ENCODE peak calls at places on chromosomes 13 and 19, in six cellular contexts. One of them, this sample, is unnamed.

GRCh38 chr13:97967226-97967625 is 13.8 kb downstream of the IPO5 start:
- DNase-seq in CD8-positive, alpha-beta T cell: no peak
- DNase-seq in astrocyte: no peak
- DNase-seq in fibroblast of lung: no peak
- DNase-seq in tibial nerve: no peak
- DNase-seq in Peyer's patch: no peak
- DNase-seq in this sample: no peak

GRCh38 chr19:18306903-18307681 is 15.8 kb downstream of the LSM4 start:
- DNase-seq in astrocyte: no peak
- DNase-seq in tibial nerve: no peak
- DNase-seq in CD8-positive, alpha-beta T cell: no peak
- DNase-seq in fibroblast of lung: no peak
- DNase-seq in Peyer's patch: no peak
- DNase-seq in this sample: no peak

GRCh38 chr19:4414144-4414799 is 11.8 kb downstream of the CHAF1A start:
- DNase-seq in tibial nerve: no peak
- DNase-seq in astrocyte: no peak
- DNase-seq in CD8-positive, alpha-beta T cell: no peak
- DNase-seq in Peyer's patch: no peak
- DNase-seq in fibroblast of lung: peak; percentile 14
- DNase-seq in this sample: peak; percentile 76

GRCh38 chr19:17441241-17442135 is 7.0 kb downstream of the TMEM221 start:
- DNase-seq in astrocyte: peak; percentile 68
- DNase-seq in fibroblast of lung: peak; percentile 71
- DNase-seq in tibial nerve: no peak
- DNase-seq in CD8-positive, alpha-beta T cell: no peak
- DNase-seq in Peyer's patch: no peak
- DNase-seq in this sample: peak; percentile 68

GRCh38 chr19:1266116-1266817 is 2.9 kb upstream of the CIRBP start:
- DNase-seq in Peyer's patch: peak; percentile 97
- DNase-seq in fibroblast of lung: peak; percentile 80
- DNase-seq in astrocyte: peak; percentile 58
- DNase-seq in CD8-positive, alpha-beta T cell: peak; percentile 78
- DNase-seq in tibial nerve: no peak
- DNase-seq in this sample: peak; percentile 84

GRCh38 chr19:16160943-16161560 is 12.3 kb downstream of the CIB3 start:
- DNase-seq in Peyer's patch: no peak
- DNase-seq in tibial nerve: no peak
- DNase-seq in fibroblast of lung: peak; percentile 82
- DNase-seq in astrocyte: peak; percentile 74
- DNase-seq in CD8-positive, alpha-beta T cell: no peak
- DNase-seq in this sample: peak; percentile 40

GRCh38 chr13:40539954-40540706 is 126.3 kb downstream of the FOXO1 start:
- DNase-seq in fibroblast of lung: peak; percentile 91
- DNase-seq in CD8-positive, alpha-beta T cell: no peak
- DNase-seq in Peyer's patch: no peak
- DNase-seq in tibial nerve: no peak
- DNase-seq in astrocyte: peak; percentile 88
- DNase-seq in this sample: peak; percentile 90

GRCh38 chr13:55569514-55569913 is 1571.2 kb upstream of the PRR20A start:
- DNase-seq in astrocyte: no peak
- DNase-seq in fibroblast of lung: no peak
- DNase-seq in CD8-positive, alpha-beta T cell: no peak
- DNase-seq in tibial nerve: no peak
- DNase-seq in Peyer's patch: no peak
- DNase-seq in this sample: no peak

GRCh38 chr13:37587236-37587635 is 11.3 kb downstream of the POSTN start:
- DNase-seq in Peyer's patch: no peak
- DNase-seq in CD8-positive, alpha-beta T cell: no peak
- DNase-seq in astrocyte: no peak
- DNase-seq in fibroblast of lung: no peak
- DNase-seq in tibial nerve: no peak
- DNase-seq in this sample: no peak

GRCh38 chr13:31499274-31499673 is 240.1 kb upstream of the RXFP2 start:
- DNase-seq in tibial nerve: no peak
- DNase-seq in astrocyte: no peak
- DNase-seq in Peyer's patch: no peak
- DNase-seq in fibroblast of lung: no peak
- DNase-seq in CD8-positive, alpha-beta T cell: no peak
- DNase-seq in this sample: no peak

GRCh38 chr19:7852851-7853759 is 21.1 kb downstream of the PRR36 start:
- DNase-seq in tibial nerve: no peak
- DNase-seq in astrocyte: no peak
- DNase-seq in CD8-positive, alpha-beta T cell: peak; percentile 50
- DNase-seq in fibroblast of lung: peak; percentile 44
- DNase-seq in Peyer's patch: peak; percentile 90
- DNase-seq in this sample: peak; percentile 60

GRCh38 chr19:10762656-10763055 is 44.8 kb downstream of the DNM2 start:
- DNase-seq in fibroblast of lung: no peak
- DNase-seq in astrocyte: no peak
- DNase-seq in CD8-positive, alpha-beta T cell: no peak
- DNase-seq in Peyer's patch: peak; percentile 66
- DNase-seq in tibial nerve: no peak
- DNase-seq in this sample: no peak

GRCh38 chr19:7851623-7852500 is 21.8 kb downstream of the EVI5L start:
- DNase-seq in tibial nerve: no peak
- DNase-seq in astrocyte: no peak
- DNase-seq in CD8-positive, alpha-beta T cell: no peak
- DNase-seq in Peyer's patch: no peak
- DNase-seq in fibroblast of lung: no peak
- DNase-seq in this sample: no peak

GRCh38 chr13:37944476-37945442 is 75.2 kb upstream of the TRPC4 start:
- DNase-seq in fibroblast of lung: no peak
- DNase-seq in tibial nerve: no peak
- DNase-seq in astrocyte: no peak
- DNase-seq in CD8-positive, alpha-beta T cell: no peak
- DNase-seq in Peyer's patch: no peak
- DNase-seq in this sample: peak; percentile 28

GRCh38 chr19:47633516-47633915 is 24.6 kb downstream of the BICRA start:
- DNase-seq in Peyer's patch: peak; percentile 74
- DNase-seq in tibial nerve: no peak
- DNase-seq in astrocyte: no peak
- DNase-seq in fibroblast of lung: no peak
- DNase-seq in CD8-positive, alpha-beta T cell: no peak
- DNase-seq in this sample: no peak

GRCh38 chr19:58581227-58582141 is 8.3 kb upstream of the MZF1 start:
- DNase-seq in astrocyte: peak; percentile 54
- DNase-seq in CD8-positive, alpha-beta T cell: peak; percentile 84
- DNase-seq in tibial nerve: peak; percentile 77
- DNase-seq in Peyer's patch: peak; percentile 92
- DNase-seq in fibroblast of lung: peak; percentile 70
- DNase-seq in this sample: peak; percentile 91

GRCh38 chr19:23002690-23003422 is at the start of gene ZNF728:
- DNase-seq in fibroblast of lung: no peak
- DNase-seq in astrocyte: no peak
- DNase-seq in CD8-positive, alpha-beta T cell: no peak
- DNase-seq in Peyer's patch: peak; percentile 49
- DNase-seq in tibial nerve: peak; percentile 29
- DNase-seq in this sample: no peak

GRCh38 chr19:14102102-14102696 is 11.6 kb upstream of the SAMD1 start:
- DNase-seq in astrocyte: no peak
- DNase-seq in fibroblast of lung: no peak
- DNase-seq in CD8-positive, alpha-beta T cell: no peak
- DNase-seq in Peyer's patch: no peak
- DNase-seq in tibial nerve: no peak
- DNase-seq in this sample: no peak

GRCh38 chr13:33284016-33284415 is 1.5 kb downstream of the STARD13 start:
- DNase-seq in astrocyte: peak; percentile 45
- DNase-seq in fibroblast of lung: peak; percentile 62
- DNase-seq in tibial nerve: no peak
- DNase-seq in Peyer's patch: no peak
- DNase-seq in CD8-positive, alpha-beta T cell: no peak
- DNase-seq in this sample: peak; percentile 66

GRCh38 chr13:33284916-33285315 is 639 bp downstream of the STARD13 start:
- DNase-seq in fibroblast of lung: peak; percentile 50
- DNase-seq in astrocyte: peak; percentile 49
- DNase-seq in Peyer's patch: no peak
- DNase-seq in tibial nerve: no peak
- DNase-seq in CD8-positive, alpha-beta T cell: no peak
- DNase-seq in this sample: peak; percentile 53

GRCh38 chr13:33285420-33286124 is at the start of gene STARD13:
- DNase-seq in Peyer's patch: peak; percentile 91
- DNase-seq in tibial nerve: peak; percentile 95
- DNase-seq in CD8-positive, alpha-beta T cell: no peak
- DNase-seq in fibroblast of lung: peak; percentile 98
- DNase-seq in astrocyte: peak; percentile 97
- DNase-seq in this sample: peak; percentile 98

GRCh38 chr13:33287142-33287882 is 1.8 kb upstream of the STARD13 start:
- DNase-seq in fibroblast of lung: no peak
- DNase-seq in CD8-positive, alpha-beta T cell: no peak
- DNase-seq in astrocyte: no peak
- DNase-seq in Peyer's patch: no peak
- DNase-seq in tibial nerve: no peak
- DNase-seq in this sample: no peak

DNA sequence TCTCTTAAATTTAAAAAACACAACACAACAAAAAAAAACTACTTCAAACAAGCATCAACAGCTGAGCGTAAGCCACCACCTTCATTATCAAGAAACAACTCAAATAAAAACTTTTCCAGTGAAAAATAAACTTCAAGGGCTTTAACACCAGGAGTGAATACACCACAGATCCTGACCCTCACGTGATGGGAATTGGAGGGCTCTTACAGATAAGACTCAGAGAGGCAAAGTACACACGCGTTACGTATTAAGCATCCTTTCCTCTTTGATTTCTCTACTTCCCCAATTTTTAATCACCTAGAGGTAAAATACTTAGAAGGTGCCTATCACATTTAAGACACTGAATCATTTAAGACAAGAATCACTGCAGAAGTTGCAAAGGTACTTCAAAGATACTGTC is 588 bp upstream of the STARD13 start:
- DNase-seq in fibroblast of lung: no peak
- DNase-seq in tibial nerve: no peak
- DNase-seq in CD8-positive, alpha-beta T cell: no peak
- DNase-seq in Peyer's patch: no peak
- DNase-seq in astrocyte: no peak
- DNase-seq in this sample: peak; percentile 42
- H3K4me3 ChIP-seq in fibroblast of lung: peak overlapping the region; percentile 27
- H3K4me3 ChIP-seq in tibial nerve: peak overlapping the region; percentile 73
- H3K4me3 ChIP-seq in CD8-positive, alpha-beta T cell: no peak overlapping the region
- H3K4me3 ChIP-seq in Peyer's patch: peak overlapping the region; percentile 45
- H3K4me3 ChIP-seq in astrocyte: peak overlapping the region; percentile 97
- H3K4me3 ChIP-seq in this sample: peak overlapping the region; percentile 95

DNA sequence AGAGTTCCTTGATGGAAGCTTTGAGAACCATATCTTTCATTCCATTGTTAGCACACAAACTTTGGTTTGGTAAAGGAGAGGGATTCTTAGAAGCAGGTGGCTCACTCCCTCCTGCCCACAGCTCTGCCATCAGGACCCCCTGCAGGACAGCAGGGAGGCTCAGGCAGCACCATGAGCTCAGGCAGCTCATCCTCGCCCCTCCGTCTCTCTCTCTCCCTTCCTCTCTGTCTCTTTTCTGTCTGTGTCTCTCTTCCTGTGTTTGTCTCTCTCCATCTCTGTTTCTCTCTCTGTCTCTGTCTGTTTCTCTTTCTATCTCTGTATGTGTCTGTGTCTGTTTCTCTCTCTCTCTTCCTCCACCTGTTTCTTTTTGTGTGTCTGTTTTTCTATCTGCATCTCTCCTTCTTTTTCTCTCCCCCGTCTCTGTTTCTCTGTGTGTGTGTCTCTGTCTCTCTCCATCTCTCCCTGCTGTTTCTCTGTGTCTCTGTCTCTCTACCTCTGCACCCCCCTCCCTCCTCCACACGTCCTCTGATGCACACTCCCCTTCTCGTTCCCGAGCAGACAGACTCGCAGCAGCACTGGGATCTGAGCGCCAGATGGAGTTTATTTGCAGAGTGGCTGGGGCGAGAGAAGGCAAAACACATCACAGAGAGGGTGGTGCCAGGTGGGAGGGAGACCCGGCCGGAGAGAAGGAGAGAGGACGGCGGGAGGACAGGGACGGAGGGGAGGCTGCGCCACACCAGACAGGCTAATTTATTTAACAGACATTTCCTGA is 8.7 kb downstream of the SBK2 start:
- DNase-seq in Peyer's patch: no peak
- DNase-seq in tibial nerve: no peak
- DNase-seq in fibroblast of lung: no peak
- DNase-seq in astrocyte: no peak
- DNase-seq in CD8-positive, alpha-beta T cell: no peak
- DNase-seq in this sample: no peak
- TF ChIP-seq CTCF in Peyer's patch: no peak
- TF ChIP-seq CTCF in tibial nerve: no peak
- TF ChIP-seq CTCF in fibroblast of lung: no peak
- TF ChIP-seq CTCF in astrocyte: no peak
- TF ChIP-seq CTCF in CD8-positive, alpha-beta T cell: no peak
- TF ChIP-seq CTCF in this sample: no peak

GRCh38 chr19:50921391-50922315 is 10.5 kb upstream of the KLK4 start:
- DNase-seq in fibroblast of lung: no peak
- DNase-seq in astrocyte: no peak
- DNase-seq in tibial nerve: peak; percentile 24
- DNase-seq in Peyer's patch: no peak
- DNase-seq in CD8-positive, alpha-beta T cell: no peak
- DNase-seq in this sample: no peak
- H3K4me3 ChIP-seq in fibroblast of lung: no peak overlapping the region
- H3K4me3 ChIP-seq in astrocyte: no peak overlapping the region
- H3K4me3 ChIP-seq in tibial nerve: no peak overlapping the region
- H3K4me3 ChIP-seq in Peyer's patch: no peak overlapping the region
- H3K4me3 ChIP-seq in CD8-positive, alpha-beta T cell: no peak overlapping the region
- H3K4me3 ChIP-seq in this sample: no peak overlapping the region

DNA sequence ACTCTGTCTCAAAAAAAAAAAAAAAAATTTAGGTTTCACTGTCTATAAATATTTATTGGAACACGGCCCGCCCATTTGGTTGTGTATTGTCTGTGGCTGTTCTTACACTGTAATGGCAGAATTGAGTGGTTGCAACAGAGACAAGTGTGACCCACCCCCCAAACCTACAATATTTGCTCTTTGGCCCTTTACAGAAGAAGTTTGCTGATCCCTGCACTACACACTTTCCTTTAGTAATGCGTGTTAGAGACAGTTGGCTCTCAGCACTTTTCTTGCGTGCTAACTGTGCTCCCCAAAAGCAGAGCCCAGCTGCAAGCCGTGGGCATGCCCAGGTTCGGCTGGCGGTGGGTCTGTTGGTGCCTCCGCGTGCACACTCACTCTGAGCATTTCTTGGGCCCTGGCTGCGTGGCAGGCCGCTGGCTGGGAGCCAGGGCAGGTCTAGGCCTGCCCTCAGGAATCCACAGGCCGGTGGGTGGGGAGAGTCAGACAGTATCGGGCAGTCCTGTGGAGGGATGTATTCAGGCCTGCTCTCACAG is 72.6 kb downstream of the SIPA1L3 start:
- DNase-seq in Peyer's patch: peak; percentile 57
- DNase-seq in astrocyte: peak; percentile 59
- DNase-seq in tibial nerve: no peak
- DNase-seq in fibroblast of lung: peak; percentile 69
- DNase-seq in CD8-positive, alpha-beta T cell: no peak
- DNase-seq in this sample: no peak
- TF ChIP-seq CTCF in Peyer's patch: no peak
- TF ChIP-seq CTCF in astrocyte: no peak
- TF ChIP-seq CTCF in tibial nerve: no peak
- TF ChIP-seq CTCF in fibroblast of lung: no peak
- TF ChIP-seq CTCF in CD8-positive, alpha-beta T cell: no peak
- TF ChIP-seq CTCF in this sample: no peak